ENCODE peak calls at places on chromosomes 1 and 21, in five cellular contexts. U, N, W, F and L are unnamed samples.

GRCh38 chr1:57860333-57860732 is 436.5 kb upstream of the DAB1 start:
- DNase-seq in N (no peak), U (no peak), F (no peak), W (no peak), L (no peak)

GRCh38 chr1:201406831-201407406 is 7.8 kb upstream of the LAD1 start:
- DNase-seq in N (no peak), W (no peak), U (no peak), F (no peak), L (peak; percentile 92)

GRCh38 chr1:118692143-118692542 is 296.0 kb downstream of the TBX15 start:
- DNase-seq in U (no peak), W (no peak), N (no peak), F (no peak), L (no peak)

GRCh38 chr1:60169206-60169605 is 95.6 kb upstream of the C1orf87 start:
- DNase-seq in U (no peak), N (no peak), W (no peak), F (peak; percentile 28), L (no peak)

GRCh38 chr21:16305686-16306085 is 575.9 kb downstream of the USP25 start:
- DNase-seq in F (no peak), W (no peak), U (peak; percentile 50), N (no peak), L (no peak)

GRCh38 chr1:15739745-15740144 is 2.6 kb upstream of the TMEM82 start:
- DNase-seq in N (no peak), W (no peak), F (no peak), U (no peak), L (no peak)

GRCh38 chr1:223678841-223679240 is 13.3 kb upstream of the CAPN8 start:
- DNase-seq in F (no peak), N (peak; percentile 37), U (no peak), W (no peak), L (no peak)

GRCh38 chr1:115530407-115530806 is 111.4 kb upstream of the VANGL1 start:
- DNase-seq in U (peak; percentile 34), W (no peak), N (no peak), F (peak; percentile 89), L (peak; percentile 65)

GRCh38 chr1:52574594-52574993 is 21.7 kb upstream of the TUT4 start:
- DNase-seq in U (peak; percentile 87), N (no peak), F (peak; percentile 94), W (no peak), L (peak; percentile 36)

GRCh38 chr1:245645406-245645805 is 490.6 kb downstream of the KIF26B start:
- DNase-seq in N (no peak), W (no peak), F (no peak), U (no peak), L (no peak)

GRCh38 chr21:39633770-39634181 is 21.0 kb downstream of the B3GALT5 start:
- DNase-seq in U (peak; percentile 98), F (peak; percentile 95), N (no peak), W (no peak), L (peak; percentile 97)

GRCh38 chr1:60280256-60280655 is 206.7 kb upstream of the C1orf87 start:
- DNase-seq in F (no peak), W (no peak), U (no peak), N (no peak), L (no peak)

GRCh38 chr1:91335607-91336006 is 69.0 kb downstream of the HFM1 start:
- DNase-seq in F (peak; percentile 1), N (no peak), W (no peak), U (no peak), L (no peak)

GRCh38 chr1:1367238-1367796 is 7.7 kb downstream of the AURKAIP1 start:
- DNase-seq in W (no peak), F (no peak), U (no peak), N (no peak), L (no peak)

GRCh38 chr1:172167801-172168596 is 252.5 kb upstream of the C1orf105 start:
- DNase-seq in U (peak; percentile 57), W (peak; percentile 54), N (no peak), F (no peak), L (peak; percentile 81)

GRCh38 chr1:28417441-28418277 is 48.1 kb downstream of the PHACTR4 start:
- DNase-seq in F (peak; percentile 71), N (peak; percentile 53), W (no peak), U (peak; percentile 53), L (peak; percentile 96)

GRCh38 chr21:46572850-46573249 is 32.0 kb downstream of the S100B start:
- DNase-seq in W (no peak), U (no peak), N (no peak), F (no peak), L (no peak)

GRCh38 chr1:36156329-36157114 is 562 bp downstream of the MAP7D1 start:
- DNase-seq in W (no peak), F (peak; percentile 66), N (peak; percentile 22), U (peak; percentile 33), L (peak; percentile 61)